ENCODE peak calls at places on chromosomes 2 and 18, in six cellular contexts. One of them, this sample, is unnamed.

GRCh38 chr2:121881950-121882349 is 126.5 kb downstream of the TSN start:
- DNase-seq in esophagus squamous epithelium: no peak
- DNase-seq in spleen: no peak
- DNase-seq in K562: no peak
- DNase-seq in heart right ventricle: no peak
- DNase-seq in cardiac muscle cell: no peak
- DNase-seq in this sample: no peak

GRCh38 chr2:132477436-132477835 is 60.8 kb downstream of the GPR39 start:
- DNase-seq in esophagus squamous epithelium: no peak
- DNase-seq in spleen: no peak
- DNase-seq in K562: no peak
- DNase-seq in heart right ventricle: no peak
- DNase-seq in cardiac muscle cell: no peak
- DNase-seq in this sample: no peak

GRCh38 chr2:43127208-43127940 is 99.0 kb downstream of the ZFP36L2 start:
- DNase-seq in esophagus squamous epithelium: peak; percentile 35
- DNase-seq in spleen: peak; percentile 97
- DNase-seq in K562: peak; percentile 77
- DNase-seq in heart right ventricle: peak; percentile 84
- DNase-seq in cardiac muscle cell: peak; percentile 70
- DNase-seq in this sample: peak; percentile 73

GRCh38 chr2:25279091-25279651 is 62.6 kb downstream of the DNMT3A start:
- DNase-seq in esophagus squamous epithelium: peak; percentile 24
- DNase-seq in spleen: peak; percentile 91
- DNase-seq in K562: no peak
- DNase-seq in heart right ventricle: peak; percentile 50
- DNase-seq in cardiac muscle cell: peak; percentile 47
- DNase-seq in this sample: no peak

GRCh38 chr2:655626-656025 is 21.6 kb downstream of the TMEM18 start:
- DNase-seq in esophagus squamous epithelium: no peak
- DNase-seq in spleen: no peak
- DNase-seq in K562: no peak
- DNase-seq in heart right ventricle: no peak
- DNase-seq in cardiac muscle cell: peak; percentile 32
- DNase-seq in this sample: no peak

GRCh38 chr2:217207387-217208010 is 347.6 kb upstream of the TNP1 start:
- DNase-seq in esophagus squamous epithelium: no peak
- DNase-seq in spleen: no peak
- DNase-seq in K562: no peak
- DNase-seq in heart right ventricle: no peak
- DNase-seq in cardiac muscle cell: no peak
- DNase-seq in this sample: no peak

GRCh38 chr18:50659091-50660003 is 99.5 kb downstream of the MAPK4 start:
- DNase-seq in esophagus squamous epithelium: no peak
- DNase-seq in spleen: no peak
- DNase-seq in K562: no peak
- DNase-seq in heart right ventricle: no peak
- DNase-seq in cardiac muscle cell: peak; percentile 90
- DNase-seq in this sample: peak; percentile 77

GRCh38 chr2:127398239-127398590 is 10.4 kb upstream of the MAP3K2 start:
- DNase-seq in esophagus squamous epithelium: no peak
- DNase-seq in spleen: no peak
- DNase-seq in K562: peak; percentile 85
- DNase-seq in heart right ventricle: peak; percentile 73
- DNase-seq in cardiac muscle cell: peak; percentile 87
- DNase-seq in this sample: no peak

GRCh38 chr2:7681852-7682461 is 764.7 kb downstream of the RNF144A start:
- DNase-seq in esophagus squamous epithelium: no peak
- DNase-seq in spleen: no peak
- DNase-seq in K562: no peak
- DNase-seq in heart right ventricle: no peak
- DNase-seq in cardiac muscle cell: no peak
- DNase-seq in this sample: no peak

GRCh38 chr2:111665551-111666116 is 218.4 kb downstream of the ANAPC1 start:
- DNase-seq in esophagus squamous epithelium: no peak
- DNase-seq in spleen: no peak
- DNase-seq in K562: no peak
- DNase-seq in heart right ventricle: no peak
- DNase-seq in cardiac muscle cell: no peak
- DNase-seq in this sample: no peak

GRCh38 chr2:8750221-8750620 is 68.4 kb downstream of the ID2 start:
- DNase-seq in esophagus squamous epithelium: no peak
- DNase-seq in spleen: no peak
- DNase-seq in K562: no peak
- DNase-seq in heart right ventricle: no peak
- DNase-seq in cardiac muscle cell: peak; percentile 5
- DNase-seq in this sample: no peak

GRCh38 chr2:20019747-20020146 is 7.3 kb upstream of the MATN3 start:
- DNase-seq in esophagus squamous epithelium: no peak
- DNase-seq in spleen: no peak
- DNase-seq in K562: no peak
- DNase-seq in heart right ventricle: no peak
- DNase-seq in cardiac muscle cell: no peak
- DNase-seq in this sample: no peak

GRCh38 chr2:20015482-20016083 is 3.1 kb upstream of the MATN3 start:
- DNase-seq in esophagus squamous epithelium: no peak
- DNase-seq in spleen: no peak
- DNase-seq in K562: peak; percentile 38
- DNase-seq in heart right ventricle: no peak
- DNase-seq in cardiac muscle cell: peak; percentile 78
- DNase-seq in this sample: no peak

GRCh38 chr2:20018576-20019152 is 6.2 kb upstream of the MATN3 start:
- DNase-seq in esophagus squamous epithelium: no peak
- DNase-seq in spleen: no peak
- DNase-seq in K562: no peak
- DNase-seq in heart right ventricle: no peak
- DNase-seq in cardiac muscle cell: no peak
- DNase-seq in this sample: no peak

GRCh38 chr2:20013061-20013721 is 723 bp upstream of the MATN3 start:
- DNase-seq in esophagus squamous epithelium: no peak
- DNase-seq in spleen: no peak
- DNase-seq in K562: no peak
- DNase-seq in heart right ventricle: no peak
- DNase-seq in cardiac muscle cell: no peak
- DNase-seq in this sample: no peak

DNA sequence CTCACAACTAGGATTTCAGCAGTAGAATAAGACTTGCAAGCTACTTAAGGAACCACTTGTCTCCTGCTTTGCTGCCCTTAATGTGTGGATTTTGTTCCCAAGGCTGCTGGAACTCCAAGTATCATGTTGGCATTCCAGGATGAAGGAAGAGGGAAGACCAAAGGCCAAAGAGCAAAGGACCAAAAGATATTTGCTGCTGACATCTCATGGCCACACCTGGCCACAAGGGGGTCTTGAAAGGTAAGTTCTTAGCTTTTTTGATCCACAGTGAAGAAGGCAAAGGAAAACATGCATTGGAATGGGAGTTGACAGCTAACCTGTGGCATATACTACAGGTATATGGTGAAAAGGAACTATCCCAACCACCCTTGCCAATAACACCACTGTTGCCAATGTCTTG is 3.9 kb upstream of the MATN3 start:
- DNase-seq in esophagus squamous epithelium: no peak
- DNase-seq in spleen: no peak
- DNase-seq in K562: no peak
- DNase-seq in heart right ventricle: no peak
- DNase-seq in cardiac muscle cell: no peak
- DNase-seq in this sample: no peak
- TF ChIP-seq CTCF in esophagus squamous epithelium: no peak
- TF ChIP-seq CTCF in spleen: no peak
- TF ChIP-seq CTCF in K562: no peak
- TF ChIP-seq CTCF in heart right ventricle: no peak
- TF ChIP-seq CTCF in cardiac muscle cell: no peak
- TF ChIP-seq CTCF in this sample: peak; percentile 33

GRCh38 chr2:52474091-52474490 is 1293.5 kb upstream of the CHAC2 start:
- DNase-seq in esophagus squamous epithelium: no peak
- DNase-seq in spleen: no peak
- DNase-seq in K562: no peak
- DNase-seq in heart right ventricle: no peak
- DNase-seq in cardiac muscle cell: no peak
- DNase-seq in this sample: no peak
- H3K9me3 ChIP-seq in esophagus squamous epithelium: no peaks in the 10 kb centered on the region
- H3K9me3 ChIP-seq in spleen: peaks cover 8% of the 10 kb centered on the region
- H3K9me3 ChIP-seq in K562: no peaks in the 10 kb centered on the region
- H3K9me3 ChIP-seq in heart right ventricle: no peaks in the 10 kb centered on the region
- H3K9me3 ChIP-seq in cardiac muscle cell: no peaks in the 10 kb centered on the region
- H3K9me3 ChIP-seq in this sample: no peaks in the 10 kb centered on the region

GRCh38 chr2:46051103-46051502 is 246.1 kb upstream of the EPAS1 start:
- DNase-seq in esophagus squamous epithelium: no peak
- DNase-seq in spleen: no peak
- DNase-seq in K562: no peak
- DNase-seq in heart right ventricle: no peak
- DNase-seq in cardiac muscle cell: no peak
- DNase-seq in this sample: no peak

GRCh38 chr2:46050027-46050426 is 247.2 kb upstream of the EPAS1 start:
- DNase-seq in esophagus squamous epithelium: no peak
- DNase-seq in spleen: no peak
- DNase-seq in K562: no peak
- DNase-seq in heart right ventricle: no peak
- DNase-seq in cardiac muscle cell: no peak
- DNase-seq in this sample: no peak

GRCh38 chr2:46053502-46054094 is 243.6 kb upstream of the EPAS1 start:
- DNase-seq in esophagus squamous epithelium: no peak
- DNase-seq in spleen: no peak
- DNase-seq in K562: no peak
- DNase-seq in heart right ventricle: no peak
- DNase-seq in cardiac muscle cell: no peak
- DNase-seq in this sample: no peak

GRCh38 chr2:46047280-46047679 is 249.9 kb upstream of the EPAS1 start:
- DNase-seq in esophagus squamous epithelium: no peak
- DNase-seq in spleen: no peak
- DNase-seq in K562: no peak
- DNase-seq in heart right ventricle: no peak
- DNase-seq in cardiac muscle cell: no peak
- DNase-seq in this sample: no peak

DNA sequence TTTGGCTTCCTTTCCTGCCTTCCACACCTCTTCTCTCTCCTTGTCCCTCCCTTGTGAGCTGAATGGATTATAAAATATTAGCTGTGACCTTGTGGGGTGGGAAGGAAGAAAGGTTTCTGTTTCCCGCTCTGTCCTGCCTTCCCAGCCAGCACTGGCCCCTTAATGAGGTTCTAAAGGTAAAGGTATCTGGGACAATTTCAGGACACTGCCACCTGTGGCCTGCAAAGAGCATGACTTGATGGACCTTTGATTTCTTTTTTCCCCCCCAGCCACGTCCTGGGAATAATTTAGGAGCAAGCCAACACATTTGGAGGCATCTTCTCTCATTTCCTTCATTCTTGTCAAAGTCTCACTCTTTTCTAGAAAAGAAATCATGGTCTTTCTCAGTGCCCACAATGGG is 246.7 kb upstream of the EPAS1 start:
- DNase-seq in esophagus squamous epithelium: no peak
- DNase-seq in spleen: no peak
- DNase-seq in K562: no peak
- DNase-seq in heart right ventricle: no peak
- DNase-seq in cardiac muscle cell: no peak
- DNase-seq in this sample: no peak
- TF ChIP-seq CTCF in esophagus squamous epithelium: no peak
- TF ChIP-seq CTCF in spleen: no peak
- TF ChIP-seq CTCF in K562: no peak
- TF ChIP-seq CTCF in heart right ventricle: no peak
- TF ChIP-seq CTCF in cardiac muscle cell: no peak
- TF ChIP-seq CTCF in this sample: peak; percentile 53

DNA sequence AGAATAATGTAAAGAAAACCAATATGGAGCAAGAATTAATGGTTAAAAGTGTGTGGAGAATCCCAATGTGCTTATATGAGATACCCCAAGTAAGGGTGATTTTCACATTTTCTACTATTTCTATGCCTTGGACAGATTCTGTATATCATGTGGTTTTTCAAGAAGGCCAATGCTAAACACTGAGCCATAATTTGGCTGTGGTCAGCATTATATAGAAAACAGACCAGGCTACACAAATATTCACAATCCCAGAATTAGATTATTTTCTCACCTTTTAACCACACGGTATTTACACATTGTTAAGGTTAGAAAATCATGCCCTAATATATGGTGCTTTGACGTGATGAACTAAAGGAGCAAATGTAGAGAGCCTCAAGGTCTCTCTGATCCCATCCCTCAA is 277.4 kb upstream of the LRATD1 start:
- DNase-seq in esophagus squamous epithelium: no peak
- DNase-seq in spleen: no peak
- DNase-seq in K562: no peak
- DNase-seq in heart right ventricle: no peak
- DNase-seq in cardiac muscle cell: no peak
- DNase-seq in this sample: no peak
- H3K9me3 ChIP-seq in esophagus squamous epithelium: no peaks in the 10 kb centered on the region
- H3K9me3 ChIP-seq in spleen: no peaks in the 10 kb centered on the region
- H3K9me3 ChIP-seq in K562: no peaks in the 10 kb centered on the region
- H3K9me3 ChIP-seq in heart right ventricle: no peaks in the 10 kb centered on the region
- H3K9me3 ChIP-seq in cardiac muscle cell: no peaks in the 10 kb centered on the region
- H3K9me3 ChIP-seq in this sample: no peaks in the 10 kb centered on the region

DNA sequence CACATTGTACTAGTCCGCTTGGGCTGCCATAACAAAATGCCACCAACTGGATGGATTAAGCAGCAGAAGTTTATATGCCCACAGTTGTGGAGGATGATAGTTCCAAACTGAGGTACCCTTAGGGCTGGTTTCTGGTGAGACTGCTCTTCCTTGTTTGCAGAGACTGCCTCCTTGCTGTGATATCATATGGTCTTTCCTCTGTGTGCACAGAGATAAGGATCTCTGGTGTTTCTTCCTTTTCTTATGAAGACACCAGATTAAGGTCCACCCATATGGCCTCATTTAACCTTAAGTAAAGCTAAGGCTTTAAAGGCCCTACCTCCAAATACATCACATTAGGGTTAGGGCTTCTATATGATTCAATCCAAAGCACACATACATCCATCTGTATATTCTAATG is 738.2 kb upstream of the GCFC2 start:
- DNase-seq in esophagus squamous epithelium: no peak
- DNase-seq in spleen: no peak
- DNase-seq in K562: no peak
- DNase-seq in heart right ventricle: no peak
- DNase-seq in cardiac muscle cell: no peak
- DNase-seq in this sample: no peak
- TF ChIP-seq CTCF in esophagus squamous epithelium: no peak
- TF ChIP-seq CTCF in spleen: no peak
- TF ChIP-seq CTCF in K562: no peak
- TF ChIP-seq CTCF in heart right ventricle: no peak
- TF ChIP-seq CTCF in cardiac muscle cell: no peak
- TF ChIP-seq CTCF in this sample: no peak